ENCODE peak calls at places on chromosome 20, in eight cellular contexts. Y is right atrium auricular region; B is esophagus squamous epithelium; W is AG04450; N is CD8-positive, alpha-beta T cell; K is vagina; L is bronchial epithelial cell; D is AG09309. P is an unnamed sample.
A peak's percentile ranks its signal among the peaks of the same experiment; 100 is the strongest.

GRCh38 chr20:45822863-45823262 is 4.2 kb downstream of the TNNC2 start:
- DNase-seq in B (no peak), Y (no peak), K (no peak), D (no peak), W (no peak), N (no peak), L (peak; percentile 27), P (no peak)

GRCh38 chr20:48467622-48468021 is 360.2 kb downstream of the PREX1 start:
- DNase-seq in N (no peak), W (no peak), K (no peak), Y (no peak), L (no peak), B (no peak), D (no peak), P (no peak)

GRCh38 chr20:7691647-7692046 is 248.6 kb downstream of the HAO1 start:
- DNase-seq in N (no peak), K (no peak), D (no peak), L (no peak), B (no peak), W (no peak), Y (no peak), P (no peak)

GRCh38 chr20:17557675-17558006 is 12.2 kb upstream of the DSTN start:
- DNase-seq in D (no peak), W (peak; percentile 70), L (peak; percentile 97), K (no peak), B (no peak), N (no peak), Y (no peak), P (no peak)

GRCh38 chr20:2693286-2693995 is 861 bp downstream of the EBF4 start:
- DNase-seq in B (no peak), N (peak; percentile 23), K (no peak), L (no peak), W (no peak), Y (no peak), D (no peak), P (no peak)

GRCh38 chr20:49132995-49133451 is 55.1 kb downstream of the STAU1 start:
- DNase-seq in K (no peak), L (peak; percentile 60), W (peak; percentile 50), N (no peak), Y (no peak), D (peak; percentile 44), B (no peak), P (peak; percentile 25)

GRCh38 chr20:9140172-9140760 is 71.4 kb downstream of the PLCB4 start:
- DNase-seq in L (no peak), N (no peak), Y (no peak), D (no peak), W (no peak), B (no peak), K (no peak), P (no peak)

GRCh38 chr20:46111028-46111835 is 6.9 kb upstream of the CD40 start:
- DNase-seq in L (no peak), K (no peak), D (no peak), N (no peak), Y (no peak), B (no peak), W (no peak), P (no peak)

GRCh38 chr20:56422131-56422823 is 10.2 kb downstream of the CASS4 start:
- DNase-seq in Y (no peak), N (no peak), K (no peak), D (peak; percentile 28), L (peak; percentile 44), B (no peak), W (peak; percentile 51), P (peak; percentile 62)

GRCh38 chr20:17759449-17759848 is 59.7 kb downstream of the BANF2 start:
- DNase-seq in W (no peak), Y (no peak), D (no peak), L (no peak), B (no peak), K (no peak), N (no peak), P (no peak)

GRCh38 chr20:17504326-17504897 is 26.8 kb downstream of the BFSP1 start:
- DNase-seq in D (no peak), K (no peak), B (no peak), W (no peak), L (no peak), Y (no peak), N (no peak), P (no peak)

GRCh38 chr20:2460752-2461424 is 9.7 kb downstream of the SNRPB start:
- DNase-seq in Y (no peak), W (no peak), N (no peak), K (no peak), L (no peak), D (no peak), B (no peak), P (no peak)

GRCh38 chr20:49430320-49430719 is 52.1 kb downstream of the KCNB1 start:
- DNase-seq in W (no peak), L (no peak), N (no peak), B (no peak), Y (no peak), D (no peak), K (no peak), P (no peak)

GRCh38 chr20:17889226-17889625 is 79.4 kb downstream of the SNX5 start:
- DNase-seq in W (no peak), L (no peak), K (no peak), D (no peak), N (no peak), Y (no peak), B (no peak), P (no peak)

GRCh38 chr20:36951977-36952738 is 650 bp upstream of the SAMHD1 start:
- DNase-seq in B (no peak), D (no peak), N (no peak), L (no peak), W (no peak), Y (no peak), K (no peak), P (no peak)

GRCh38 chr20:36956674-36957073 is 5.2 kb upstream of the SAMHD1 start:
- DNase-seq in K (no peak), N (no peak), Y (no peak), B (no peak), D (no peak), L (no peak), W (no peak), P (no peak)

GRCh38 chr20:36950432-36951197 is 893 bp downstream of the SAMHD1 start:
- DNase-seq in L (no peak), K (no peak), B (no peak), W (no peak), Y (no peak), D (no peak), N (peak; percentile 24), P (no peak)

GRCh38 chr20:36951198-36951976 is at the start of gene SAMHD1:
- DNase-seq in Y (peak; percentile 97), K (peak; percentile 96), B (peak; percentile 61), L (peak; percentile 88), D (peak; percentile 95), W (peak; percentile 98), N (peak; percentile 81), P (peak; percentile 69)
- TF ChIP-seq CTCF in Y (peak; percentile 24), K (peak; percentile 33), B (no peak), L (peak; percentile 8), D (no peak), W (no peak), N (no peak), P (no peak)

GRCh38 chr20:53918949-53919361 is 151.4 kb downstream of the BCAS1 start:
- DNase-seq in W (no peak), B (no peak), Y (peak; percentile 56), L (no peak), D (no peak), K (no peak), N (no peak), P (no peak)

GRCh38 chr20:53918010-53918311 is 152.4 kb downstream of the BCAS1 start:
- DNase-seq in B (no peak), W (no peak), N (no peak), Y (no peak), L (no peak), D (no peak), K (no peak), P (no peak)

GRCh38 chr20:53915459-53916172 is 154.8 kb downstream of the BCAS1 start:
- DNase-seq in Y (peak; percentile 98), N (peak; percentile 95), L (peak; percentile 84), D (peak; percentile 74), K (no peak), B (peak; percentile 72), W (peak; percentile 74), P (no peak)

GRCh38 chr20:53916173-53916512 is 154.3 kb downstream of the BCAS1 start:
- DNase-seq in D (no peak), W (no peak), B (no peak), N (no peak), L (no peak), Y (no peak), K (no peak), P (no peak)

GRCh38 chr20:53917145-53918009 is 153.0 kb downstream of the BCAS1 start:
- DNase-seq in N (no peak), L (peak; percentile 49), K (no peak), B (no peak), D (no peak), Y (peak; percentile 90), W (no peak), P (no peak)
- H3K4me3 ChIP-seq in N (no peak overlapping the region), L (no peak overlapping the region), K (no peak overlapping the region), B (no peak overlapping the region), D (no peak overlapping the region), Y (no peak overlapping the region), W (no peak overlapping the region), P (no peak overlapping the region)

DNA sequence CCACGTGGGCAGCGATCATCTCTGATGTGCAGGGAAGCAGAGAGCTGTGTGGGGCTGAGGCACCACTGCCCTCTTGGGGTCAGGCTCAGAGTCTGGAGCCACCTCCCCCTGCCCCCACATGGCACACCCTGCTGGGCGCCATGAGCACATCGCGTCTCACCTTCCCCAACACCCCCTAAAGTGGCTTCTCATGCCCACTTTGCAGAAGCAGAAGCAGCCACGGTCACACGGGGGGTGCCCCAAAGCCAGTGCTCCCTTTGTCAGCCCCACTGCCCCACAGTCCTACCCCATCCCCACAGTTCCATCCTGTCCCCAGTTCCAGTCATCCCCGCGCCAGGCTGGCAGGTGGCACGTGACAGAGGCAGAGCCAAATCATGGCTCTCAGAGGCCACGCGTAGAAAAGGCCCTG is 19.5 kb downstream of the SDCBP2 start:
- DNase-seq in L (no peak), N (no peak), W (no peak), Y (no peak), K (no peak), D (no peak), B (no peak), P (no peak)
- TF ChIP-seq CTCF in L (no peak), N (no peak), W (no peak), Y (no peak), K (no peak), D (no peak), B (no peak), P (peak; percentile 1)

DNA sequence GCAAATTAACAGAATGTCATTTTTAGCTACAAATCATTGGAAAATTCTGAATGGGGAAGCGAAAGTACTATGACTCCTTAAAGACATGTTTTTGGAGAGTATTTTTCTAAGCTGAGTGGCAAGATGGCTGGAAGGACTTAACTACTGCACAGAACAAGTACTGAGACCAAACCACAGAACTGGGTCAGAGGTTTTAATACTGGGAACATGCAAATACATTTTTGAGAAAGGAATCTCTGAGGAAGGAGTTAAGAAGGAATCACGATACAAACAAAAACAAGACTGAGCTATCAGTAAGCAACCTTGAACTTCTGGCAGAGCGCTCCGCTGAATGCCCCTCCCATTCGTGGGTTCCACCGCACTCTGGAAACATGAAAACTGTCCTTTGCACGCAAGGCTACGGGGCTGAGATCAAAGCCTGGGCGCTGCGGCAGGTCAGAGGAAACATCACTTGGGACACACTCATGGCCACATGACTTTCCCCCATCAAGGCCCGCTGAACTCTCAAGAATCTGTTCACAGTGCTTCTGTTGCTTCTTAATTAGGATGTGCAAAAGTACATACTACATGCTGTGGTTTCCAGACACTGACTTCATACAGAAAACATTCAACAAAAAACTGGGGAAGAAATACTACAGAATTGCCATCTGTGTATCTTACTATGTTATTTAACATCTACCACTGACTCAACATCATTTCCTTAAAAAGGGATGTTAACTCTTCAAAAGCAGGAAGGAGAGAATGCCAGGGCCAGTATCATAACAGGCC is 27.8 kb downstream of the SLC23A2 start:
- DNase-seq in L (peak; percentile 50), W (peak; percentile 70), K (no peak), B (no peak), N (peak; percentile 21), Y (peak; percentile 64), D (peak; percentile 28), P (peak; percentile 64)
- H3K4me3 ChIP-seq in L (no peak overlapping the region), W (peak overlapping the region; percentile 37), K (peak overlapping the region; percentile 23), B (no peak overlapping the region), N (no peak overlapping the region), Y (peak overlapping the region; percentile 17), D (peak overlapping the region; percentile 3), P (peak overlapping the region; percentile 40)

P was measured in epithelial cell of proximal tubule.